ENCODE peak calls at places on chromosomes 11 and 22, in eight cellular contexts. U, E, Q, F, V, L, I and M are unnamed samples.

GRCh38 chr11:97908354-97908753 is 1112.4 kb upstream of the CNTN5 start:
- DNase-seq in U (no peak), E (no peak), Q (no peak), F (no peak), V (no peak), L (no peak), I (no peak), M (no peak)

GRCh38 chr11:47179655-47179991 is 2.9 kb upstream of the ARFGAP2 start:
- DNase-seq in U (no peak), E (no peak), Q (no peak), F (no peak), V (peak; percentile 53), L (no peak), I (peak; percentile 25), M (no peak)

GRCh38 chr22:24359452-24360120 is 67.8 kb upstream of the ADORA2A start:
- DNase-seq in U (no peak), E (no peak), Q (no peak), F (peak; percentile 32), V (no peak), L (no peak), I (no peak), M (no peak)

GRCh38 chr11:57482782-57483569 is 22.6 kb downstream of the RTN4RL2 start:
- DNase-seq in U (no peak), E (peak; percentile 41), Q (no peak), F (peak; percentile 81), V (peak; percentile 32), L (no peak), I (peak; percentile 5), M (no peak)

GRCh38 chr11:1151366-1152315 is 6.1 kb upstream of the MUC5AC start:
- DNase-seq in U (no peak), E (no peak), Q (no peak), F (no peak), V (peak; percentile 17), L (no peak), I (no peak), M (no peak)

GRCh38 chr11:45757672-45758071 is 47.3 kb upstream of the SLC35C1 start:
- DNase-seq in U (no peak), E (no peak), Q (no peak), F (no peak), V (no peak), L (no peak), I (no peak), M (no peak)

GRCh38 chr11:1202776-1203504 is 19.9 kb upstream of the MUC5B start:
- DNase-seq in U (no peak), E (peak; percentile 64), Q (peak; percentile 64), F (peak; percentile 86), V (peak; percentile 76), L (peak; percentile 7), I (peak; percentile 9), M (no peak)

GRCh38 chr11:76169473-76169881 is 36.8 kb downstream of the WNT11 start:
- DNase-seq in U (no peak), E (no peak), Q (no peak), F (no peak), V (no peak), L (no peak), I (no peak), M (no peak)

GRCh38 chr22:26891431-26891830 is 234.0 kb downstream of the MIAT start:
- DNase-seq in U (no peak), E (no peak), Q (no peak), F (no peak), V (no peak), L (peak; percentile 74), I (no peak), M (no peak)

GRCh38 chr11:36376888-36377758 is 81.0 kb downstream of the PRR5L start:
- DNase-seq in U (no peak), E (peak; percentile 28), Q (peak; percentile 62), F (peak; percentile 84), V (no peak), L (peak; percentile 63), I (peak; percentile 40), M (no peak)

GRCh38 chr22:42229455-42230149 is 40.9 kb downstream of the TCF20 start:
- DNase-seq in U (no peak), E (no peak), Q (no peak), F (peak; percentile 56), V (no peak), L (peak; percentile 74), I (no peak), M (no peak)

GRCh38 chr22:47408409-47408808 is 646.0 kb downstream of the TBC1D22A start:
- DNase-seq in U (no peak), E (no peak), Q (no peak), F (no peak), V (no peak), L (no peak), I (no peak), M (no peak)

GRCh38 chr22:29879738-29880137 is 3.2 kb upstream of the MTMR3 start:
- DNase-seq in U (no peak), E (no peak), Q (no peak), F (no peak), V (peak; percentile 3), L (no peak), I (no peak), M (no peak)

GRCh38 chr11:112942966-112943643 is 18.1 kb upstream of the NCAM1 start:
- DNase-seq in U (no peak), E (no peak), Q (no peak), F (no peak), V (no peak), L (no peak), I (no peak), M (no peak)

GRCh38 chr11:8354622-8355417 is 91.1 kb upstream of the LMO1 start:
- DNase-seq in U (no peak), E (no peak), Q (no peak), F (no peak), V (peak; percentile 32), L (peak; percentile 13), I (no peak), M (no peak)

GRCh38 chr11:8355418-8355742 is 91.7 kb upstream of the LMO1 start:
- DNase-seq in U (no peak), E (no peak), Q (no peak), F (no peak), V (no peak), L (no peak), I (no peak), M (no peak)

GRCh38 chr11:8356731-8357504 is 93.2 kb upstream of the LMO1 start:
- DNase-seq in U (no peak), E (no peak), Q (no peak), F (peak; percentile 86), V (no peak), L (peak; percentile 49), I (no peak), M (no peak)

GRCh38 chr11:8357505-8357888 is 93.8 kb upstream of the LMO1 start:
- DNase-seq in U (no peak), E (no peak), Q (no peak), F (no peak), V (no peak), L (no peak), I (no peak), M (no peak)

DNA sequence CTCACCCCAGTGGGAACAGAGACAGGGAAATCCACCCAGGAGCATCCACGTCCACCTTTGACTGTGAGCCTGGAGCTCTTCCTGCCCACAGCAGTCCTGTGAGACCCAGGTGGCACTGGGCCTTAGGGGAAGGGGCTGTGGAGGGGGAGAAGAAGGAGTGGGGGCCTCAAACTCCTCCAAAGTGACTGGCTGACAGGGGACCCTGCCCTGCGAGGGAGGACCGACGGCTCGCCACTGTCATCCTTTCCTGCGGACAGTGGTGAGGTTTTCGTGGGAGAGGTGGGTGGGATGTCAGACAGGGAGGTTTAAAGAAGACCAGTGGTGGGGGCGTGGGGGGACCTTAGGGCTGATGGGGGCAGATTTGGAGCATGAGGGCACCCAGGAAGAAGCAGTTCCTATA is 92.5 kb upstream of the LMO1 start:
- DNase-seq in U (no peak), E (no peak), Q (no peak), F (no peak), V (no peak), L (no peak), I (no peak), M (no peak)
- H3K27me3 ChIP-seq in U (peaks cover 40% of the 10 kb centered on the region), E (peaks cover 8% of the 10 kb centered on the region), Q (peaks cover 6% of the 10 kb centered on the region), F (no peaks in the 10 kb centered on the region), V (peaks cover 17% of the 10 kb centered on the region), L (peaks cover 7% of the 10 kb centered on the region), I (no peaks in the 10 kb centered on the region), M (peaks cover 40% of the 10 kb centered on the region)

DNA sequence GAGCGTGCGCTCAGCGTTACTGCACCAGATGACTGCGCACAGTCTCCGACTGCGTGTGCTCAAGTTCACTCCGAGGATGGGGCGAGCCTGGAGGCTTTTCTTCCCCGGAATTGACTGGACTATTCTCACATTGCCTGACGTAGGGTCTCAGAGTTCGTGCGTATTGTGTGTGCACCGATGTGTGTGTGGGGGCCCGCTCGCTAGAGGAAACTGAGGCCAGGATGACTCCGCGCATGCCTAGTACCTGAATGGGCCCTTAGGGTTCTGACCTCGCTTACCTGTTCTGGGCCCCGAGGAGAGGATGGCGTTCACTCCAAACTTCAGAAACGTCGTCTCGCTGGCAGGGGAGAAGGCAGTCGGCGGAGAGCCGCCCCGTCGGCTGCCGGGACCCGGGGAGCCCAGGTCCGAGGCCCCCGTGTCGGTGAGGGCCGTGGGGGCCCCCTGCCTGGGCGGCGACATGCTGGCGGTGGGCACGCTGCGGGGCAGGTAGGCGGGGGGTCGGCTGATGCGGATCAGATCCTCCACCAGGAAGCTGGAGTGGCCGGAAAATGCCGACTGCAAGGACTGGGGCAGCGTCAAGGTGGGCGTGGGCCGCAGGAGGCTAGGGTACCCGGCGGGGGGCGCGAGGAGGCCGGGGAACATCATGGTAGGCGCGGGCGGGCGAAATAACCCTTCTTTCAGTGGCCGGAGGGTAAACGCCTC is 444 bp downstream of the DBX1 start:
- DNase-seq in U (no peak), E (no peak), Q (no peak), F (peak; percentile 47), V (no peak), L (no peak), I (no peak), M (no peak)
- H3K27me3 ChIP-seq in U (peaks cover 100% of the 10 kb centered on the region), E (peaks cover 87% of the 10 kb centered on the region), Q (peaks cover 99% of the 10 kb centered on the region), F (peaks cover 7% of the 10 kb centered on the region), V (peaks cover 71% of the 10 kb centered on the region), L (peaks cover 90% of the 10 kb centered on the region), I (peaks cover 86% of the 10 kb centered on the region), M (peaks cover 93% of the 10 kb centered on the region)

GRCh38 chr11:63800921-63801320 is 12.3 kb upstream of the SPINDOC start:
- DNase-seq in U (no peak), E (no peak), Q (no peak), F (no peak), V (no peak), L (no peak), I (no peak), M (no peak)
- H3K27me3 ChIP-seq in U (peaks cover 10% of the 10 kb centered on the region), E (no peaks in the 10 kb centered on the region), Q (no peaks in the 10 kb centered on the region), F (no peaks in the 10 kb centered on the region), V (no peaks in the 10 kb centered on the region), L (no peaks in the 10 kb centered on the region), I (no peaks in the 10 kb centered on the region), M (no peaks in the 10 kb centered on the region)

DNA sequence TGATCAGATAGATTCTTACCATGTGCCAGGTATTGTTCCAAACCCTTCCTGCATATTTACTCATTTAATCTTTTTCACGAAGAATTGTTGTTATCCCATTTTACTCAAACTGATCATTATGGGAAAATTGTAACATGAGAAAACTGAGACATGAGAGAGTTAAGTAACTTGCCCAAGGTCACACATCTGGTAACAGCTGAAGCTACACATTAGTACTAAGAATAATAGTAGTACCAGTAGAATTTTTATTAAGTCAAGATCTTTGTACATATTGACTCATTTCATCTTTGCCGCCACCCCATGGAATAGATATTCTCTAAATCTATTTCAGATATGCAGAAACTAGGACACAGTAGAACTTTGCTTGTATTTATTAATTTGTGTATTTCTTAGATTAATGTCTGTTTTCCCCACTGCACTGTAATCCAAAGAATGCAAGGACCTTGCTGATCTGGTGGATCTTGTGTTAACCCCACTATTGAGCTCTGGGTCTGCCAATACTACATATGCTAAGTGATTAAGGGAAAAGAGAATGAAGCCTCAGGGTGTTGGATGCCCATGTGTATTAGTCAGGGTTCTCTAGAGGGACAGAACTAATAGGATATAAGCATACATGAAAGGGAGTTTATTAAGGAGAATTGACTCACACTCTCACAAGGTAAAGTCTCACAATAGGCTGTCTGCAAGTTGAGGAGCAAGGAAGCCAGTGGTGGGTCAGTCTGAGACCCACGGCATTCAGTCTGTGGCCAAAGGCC is 72.8 kb downstream of the PARVA start:
- DNase-seq in U (peak; percentile 80), E (no peak), Q (no peak), F (no peak), V (peak; percentile 65), L (peak; percentile 80), I (no peak), M (peak; percentile 38)
- H3K27me3 ChIP-seq in U (no peaks in the 10 kb centered on the region), E (no peaks in the 10 kb centered on the region), Q (no peaks in the 10 kb centered on the region), F (no peaks in the 10 kb centered on the region), V (no peaks in the 10 kb centered on the region), L (no peaks in the 10 kb centered on the region), I (no peaks in the 10 kb centered on the region), M (no peaks in the 10 kb centered on the region)